ENCODE peak calls at places on chromosomes 6 and 20, in six cellular contexts. J, E, S, M, V and U are unnamed samples.

GRCh38 chr6:35238843-35239289 is 20.7 kb upstream of the ZNF76 start:
- DNase-seq in J (no peak), E (peak), S (no peak), M (no peak), V (peak), U (no peak)

GRCh38 chr6:8535505-8535904 is 100.2 kb upstream of the SLC35B3 start:
- DNase-seq in J (no peak), E (no peak), S (no peak), M (no peak), V (no peak), U (no peak)

GRCh38 chr20:11454966-11455799 is 462.5 kb upstream of the BTBD3 start:
- DNase-seq in J (no peak), E (no peak), S (peak), M (no peak), V (no peak), U (no peak)

GRCh38 chr6:18465410-18466154 is 78.4 kb downstream of the RNF144B start:
- DNase-seq in J (peak), E (no peak), S (no peak), M (no peak), V (no peak), U (no peak)

GRCh38 chr6:30037182-30037788 is 23.8 kb upstream of the POLR1H start:
- DNase-seq in J (no peak), E (no peak), S (no peak), M (peak), V (no peak), U (no peak)

GRCh38 chr6:135250234-135250633 is 69.1 kb downstream of the MYB start:
- DNase-seq in J (no peak), E (no peak), S (no peak), M (peak), V (no peak), U (no peak)

GRCh38 chr6:20400476-20401402 is 940 bp upstream of the E2F3 start:
- DNase-seq in J (no peak), E (peak), S (peak), M (peak), V (peak), U (no peak)

GRCh38 chr20:34475979-34476736 is 40.1 kb upstream of the DYNLRB1 start:
- DNase-seq in J (peak), E (peak), S (peak), M (no peak), V (no peak), U (no peak)

GRCh38 chr6:70234561-70235236 is 68.2 kb downstream of the COL9A1 start:
- DNase-seq in J (no peak), E (no peak), S (peak), M (no peak), V (no peak), U (no peak)

GRCh38 chr6:113172531-113172966 is 684.6 kb upstream of the MARCKS start:
- DNase-seq in J (peak), E (no peak), S (peak), M (no peak), V (no peak), U (no peak)

GRCh38 chr6:14467591-14467990 is 350.0 kb downstream of the CD83 start:
- DNase-seq in J (no peak), E (no peak), S (no peak), M (no peak), V (no peak), U (no peak)

GRCh38 chr6:15630202-15630601 is 32.6 kb downstream of the DTNBP1 start:
- DNase-seq in J (no peak), E (no peak), S (no peak), M (no peak), V (no peak), U (no peak)

GRCh38 chr6:51411726-51412125 is 593.1 kb downstream of the TFAP2B start:
- DNase-seq in J (no peak), E (no peak), S (no peak), M (no peak), V (no peak), U (no peak)

GRCh38 chr6:5565976-5566375 is 304.7 kb downstream of the FARS2 start:
- DNase-seq in J (no peak), E (no peak), S (no peak), M (no peak), V (no peak), U (no peak)

GRCh38 chr20:9218412-9219001 is 149.6 kb downstream of the PLCB4 start:
- DNase-seq in J (no peak), E (no peak), S (no peak), M (peak), V (no peak), U (no peak)

GRCh38 chr20:53666144-53666543 is 72.5 kb upstream of the ZNF217 start:
- DNase-seq in J (no peak), E (no peak), S (peak), M (no peak), V (no peak), U (no peak)

GRCh38 chr6:35415065-35415880 is 36.9 kb upstream of the FANCE start:
- DNase-seq in J (peak), E (no peak), S (peak), M (peak), V (peak), U (no peak)

GRCh38 chr6:106446287-106446885 is 85.9 kb downstream of the CRYBG1 start:
- DNase-seq in J (no peak), E (no peak), S (no peak), M (peak), V (no peak), U (no peak)

GRCh38 chr20:63061701-63062100 is 54.9 kb upstream of the BHLHE23 start:
- DNase-seq in J (peak), E (peak), S (no peak), M (no peak), V (peak), U (no peak)

GRCh38 chr20:15061955-15062354 is 724.5 kb upstream of the FLRT3 start:
- DNase-seq in J (no peak), E (no peak), S (no peak), M (no peak), V (no peak), U (no peak)

DNA sequence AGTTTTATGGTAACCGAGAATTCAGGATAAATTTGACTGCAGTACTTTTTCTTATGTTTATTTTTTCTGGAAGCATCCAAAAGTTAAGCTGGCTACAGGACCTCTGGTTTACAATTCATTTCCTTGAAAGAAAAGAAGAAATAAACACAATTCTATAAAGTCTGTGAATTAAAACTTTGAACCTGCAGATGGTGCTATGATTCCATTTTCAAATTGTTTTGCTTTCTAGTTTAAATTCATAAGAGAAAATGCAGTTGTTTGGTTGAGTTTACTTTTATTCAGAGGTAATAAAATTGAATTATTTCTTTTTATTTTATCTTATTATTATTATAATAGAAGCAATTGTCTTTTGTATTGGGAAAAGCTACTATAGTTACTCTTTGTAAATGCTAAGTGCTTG is 1.8 kb upstream of the VIP start:
- DNase-seq in J (no peak), E (no peak), S (no peak), M (peak), V (no peak), U (no peak)
- TF ChIP-seq CTCF in J (no peak), E (no peak), S (no peak), M (no peak), V (no peak), U (no peak)

GRCh38 chr6:32826996-32827395 is 10.2 kb upstream of the HLA-DOB start:
- DNase-seq in J (no peak), E (no peak), S (no peak), M (no peak), V (no peak), U (no peak)

GRCh38 chr6:32830017-32830416 is 8.5 kb downstream of the TAP2 start:
- DNase-seq in J (no peak), E (no peak), S (no peak), M (no peak), V (no peak), U (no peak)

GRCh38 chr6:32830936-32831335 is 7.6 kb downstream of the TAP2 start:
- DNase-seq in J (no peak), E (no peak), S (no peak), M (no peak), V (no peak), U (no peak)

GRCh38 chr6:32832535-32832934 is 6.0 kb downstream of the TAP2 start:
- DNase-seq in J (no peak), E (no peak), S (no peak), M (no peak), V (no peak), U (no peak)

DNA sequence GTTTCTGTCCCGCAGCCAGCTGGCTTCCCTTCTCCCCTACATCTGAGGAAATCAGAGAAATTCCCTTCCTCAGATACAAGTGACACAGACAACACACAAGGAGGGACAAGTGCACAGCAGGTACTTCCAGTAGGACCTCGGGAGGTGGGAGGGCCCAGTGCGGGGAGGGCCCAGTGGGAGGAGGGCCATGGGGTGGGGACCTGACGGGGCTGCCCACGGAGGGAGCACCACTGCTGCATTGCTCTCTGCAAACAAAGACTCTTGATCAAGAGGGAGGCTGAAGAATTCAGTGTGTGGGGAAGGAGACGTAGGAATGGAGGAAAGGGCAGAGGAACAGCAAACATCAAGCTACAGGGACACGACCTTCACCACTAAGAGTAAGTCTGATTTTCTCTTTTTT is 9.0 kb downstream of the TAP2 start:
- DNase-seq in J (no peak), E (no peak), S (no peak), M (no peak), V (no peak), U (no peak)
- TF ChIP-seq POLR2A in J (no peak), E (no peak), S (no peak), M (no peak), V (no peak), U (no peak)

GRCh38 chr6:150038202-150038830 is 13.0 kb upstream of the RAET1L start:
- DNase-seq in J (no peak), E (no peak), S (no peak), M (no peak), V (no peak), U (no peak)
- H3K4me3 ChIP-seq in J (no peak), E (peak), S (no peak), M (no peak), V (peak), U (peak)

GRCh38 chr6:3870528-3870925 is 21.4 kb downstream of the FAM50B start:
- DNase-seq in J (no peak), E (no peak), S (no peak), M (no peak), V (no peak), U (no peak)

GRCh38 chr6:3867616-3868502 is 18.7 kb downstream of the FAM50B start:
- DNase-seq in J (no peak), E (no peak), S (no peak), M (no peak), V (no peak), U (no peak)

GRCh38 chr6:3869284-3869631 is 20.1 kb downstream of the FAM50B start:
- DNase-seq in J (no peak), E (no peak), S (no peak), M (no peak), V (no peak), U (no peak)

GRCh38 chr6:3869632-3870527 is 20.7 kb downstream of the FAM50B start:
- DNase-seq in J (no peak), E (no peak), S (peak), M (no peak), V (no peak), U (no peak)

DNA sequence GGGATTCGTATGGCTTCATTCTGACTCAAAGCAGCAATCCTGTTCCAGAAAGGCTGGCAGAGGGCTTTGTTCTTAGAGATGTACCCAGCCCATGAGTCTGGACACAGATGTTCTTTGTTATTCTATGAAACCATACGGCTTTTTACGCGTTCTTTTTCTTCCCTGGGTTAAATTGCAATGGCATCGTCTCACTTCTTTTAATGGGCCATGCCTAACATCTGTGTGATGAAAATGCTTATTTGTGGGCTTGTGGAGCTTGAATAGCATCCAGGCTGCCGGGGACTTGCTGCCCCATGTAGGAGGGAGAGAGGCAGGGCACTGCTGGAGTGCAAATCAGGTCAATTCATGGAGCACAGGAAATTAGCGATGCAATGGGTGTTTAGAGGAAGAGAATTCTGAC is 19.4 kb downstream of the FAM50B start:
- DNase-seq in J (no peak), E (no peak), S (no peak), M (no peak), V (no peak), U (no peak)
- TF ChIP-seq CTCF in J (no peak), E (no peak), S (no peak), M (no peak), V (no peak), U (no peak)

GRCh38 chr6:31634969-31635575 is 14.6 kb downstream of the PRRC2A start:
- DNase-seq in J (no peak), E (no peak), S (no peak), M (no peak), V (no peak), U (no peak)

GRCh38 chr6:31631681-31632278 is 11.3 kb downstream of the PRRC2A start:
- DNase-seq in J (no peak), E (no peak), S (no peak), M (no peak), V (no peak), U (no peak)

GRCh38 chr6:31632279-31632946 is 11.9 kb downstream of the PRRC2A start:
- DNase-seq in J (no peak), E (no peak), S (no peak), M (no peak), V (no peak), U (no peak)

GRCh38 chr6:31634131-31634530 is 13.6 kb downstream of the PRRC2A start:
- DNase-seq in J (no peak), E (no peak), S (no peak), M (no peak), V (no peak), U (no peak)

GRCh38 chr6:31633447-31633846 is 12.9 kb downstream of the PRRC2A start:
- DNase-seq in J (no peak), E (no peak), S (no peak), M (no peak), V (no peak), U (no peak)
- TF ChIP-seq POLR2A in J (no peak), E (no peak), S (no peak), M (no peak), V (no peak), U (no peak)

GRCh38 chr6:157531169-157531985 is 150.4 kb downstream of the ZDHHC14 start:
- DNase-seq in J (no peak), E (no peak), S (peak), M (no peak), V (no peak), U (no peak)
- H3K4me3 ChIP-seq in J (no peak), E (no peak), S (no peak), M (no peak), V (no peak), U (no peak)

DNA sequence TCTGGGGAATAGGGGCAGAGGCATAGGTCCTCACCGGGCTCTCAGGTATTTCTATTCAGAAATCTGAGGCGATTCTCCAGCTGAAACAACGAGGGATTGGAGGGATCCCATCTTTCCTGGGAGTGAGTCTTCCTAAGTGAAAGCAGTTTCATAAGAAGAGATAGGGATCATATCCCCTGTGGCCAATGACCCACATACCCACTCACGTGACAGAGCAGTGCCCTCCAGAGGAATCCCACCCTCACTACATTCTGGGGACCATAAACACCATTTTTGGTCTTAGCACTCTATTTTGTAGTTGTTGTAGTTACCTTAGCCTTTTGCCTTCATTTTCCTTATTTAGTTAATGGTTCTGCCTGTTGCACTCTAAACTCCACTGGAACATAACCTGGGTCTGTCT is 121.1 kb downstream of the GPR63 start:
- DNase-seq in J (no peak), E (no peak), S (no peak), M (peak), V (no peak), U (no peak)
- TF ChIP-seq CTCF in J (no peak), E (no peak), S (no peak), M (peak), V (no peak), U (no peak)

DNA sequence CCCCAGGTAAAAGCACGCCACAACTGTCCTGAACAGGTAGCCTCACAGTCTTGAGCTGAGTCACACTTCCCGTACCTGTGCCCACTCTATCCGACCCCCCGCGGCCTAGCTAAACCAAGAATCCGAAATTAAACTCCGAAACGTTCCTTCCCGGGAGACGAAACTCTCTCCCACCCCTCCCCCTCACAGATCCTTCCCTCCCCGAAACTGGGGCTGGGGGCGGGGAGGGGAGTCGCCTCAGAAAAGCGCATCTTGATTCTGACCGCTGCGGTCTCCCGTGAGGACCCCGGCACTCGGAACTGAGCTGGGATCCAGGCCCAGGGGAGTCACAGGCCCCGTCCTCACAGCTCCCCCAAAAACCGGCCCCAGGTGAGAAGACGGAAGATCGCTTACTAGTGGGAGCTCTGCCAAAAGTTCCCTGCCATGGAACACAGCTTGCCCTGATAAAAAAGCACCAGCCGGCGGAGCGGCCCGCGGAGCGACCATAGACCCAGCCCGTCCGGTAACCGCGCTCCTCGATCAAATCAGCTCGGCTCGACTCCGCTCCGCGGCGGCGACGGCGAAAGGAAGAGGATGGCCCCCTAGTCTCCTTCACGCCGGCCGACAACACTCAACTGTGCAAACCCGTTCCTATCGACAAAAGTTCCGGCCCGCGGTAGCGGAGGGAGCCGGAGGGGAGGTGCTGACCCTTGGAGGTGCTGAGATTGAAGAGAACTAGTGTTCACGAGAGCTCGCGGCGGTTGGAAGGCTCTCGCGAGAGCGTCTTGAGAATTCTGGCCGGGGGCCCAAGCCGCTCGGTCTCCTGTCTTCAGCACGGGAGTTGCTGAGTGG is at the start of gene CCNC:
- DNase-seq in J (peak), E (peak), S (peak), M (peak), V (peak), U (peak)
- TF ChIP-seq POLR2A in J (peak), E (peak), S (peak), M (peak), V (peak), U (peak)

DNA sequence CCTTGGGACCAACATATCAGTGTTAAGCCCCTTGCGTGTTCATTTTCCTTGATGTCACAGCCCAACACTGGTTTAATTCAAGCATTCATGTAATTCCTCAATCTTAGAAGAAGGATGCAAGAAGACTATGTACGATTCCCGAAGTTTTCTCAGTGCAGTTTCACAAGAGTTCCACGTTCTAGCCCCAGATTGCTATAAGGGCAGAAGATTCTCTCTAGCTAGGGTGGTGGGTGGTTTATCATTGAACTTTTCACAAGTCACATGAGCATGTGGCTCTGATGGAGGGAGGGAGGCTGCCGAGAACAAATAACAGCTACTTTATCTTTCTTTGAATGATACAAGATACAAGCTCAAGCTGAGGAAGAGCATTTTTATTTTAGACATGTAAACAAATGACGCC is 71.9 kb upstream of the NHSL1 start:
- DNase-seq in J (no peak), E (no peak), S (no peak), M (no peak), V (no peak), U (no peak)
- H3K4me3 ChIP-seq in J (no peak), E (peak), S (no peak), M (no peak), V (peak), U (no peak)

GRCh38 chr6:166947251-166947650 is 9.1 kb downstream of the RNASET2 start:
- DNase-seq in J (no peak), E (no peak), S (no peak), M (no peak), V (no peak), U (no peak)
- TF ChIP-seq CTCF in J (no peak), E (no peak), S (no peak), M (no peak), V (no peak), U (no peak)